ENCODE peak calls at places on chromosomes 4 and X, in four cellular contexts. O is GM12878, A is K562, D is HepG2. R is an unnamed sample.

GRCh38 chrX:27968891-27969290 is 12.4 kb downstream of the DCAF8L1 start:
- DNase-seq in O (no peak), D (no peak), A (no peak), R (no peak)

GRCh38 chr4:123597586-123597985 is 201.0 kb downstream of the SPRY1 start:
- DNase-seq in D (no peak), A (no peak), O (no peak), R (no peak)

GRCh38 chrX:18173494-18174180 is 47.0 kb downstream of the BEND2 start:
- DNase-seq in O (no peak), A (peak), D (no peak), R (no peak)

GRCh38 chr4:173924561-173924960 is 358.9 kb downstream of the FBXO8 start:
- DNase-seq in D (no peak), A (no peak), O (no peak), R (no peak)

GRCh38 chr4:5125326-5125725 is 74.0 kb downstream of the STK32B start:
- DNase-seq in A (no peak), O (no peak), D (no peak), R (no peak)

GRCh38 chr4:129278868-129279267 is 182.9 kb downstream of the C4orf33 start:
- DNase-seq in O (no peak), D (no peak), A (no peak), R (no peak)

GRCh38 chr4:24810016-24810415 is 14.6 kb downstream of the SOD3 start:
- DNase-seq in O (no peak), D (no peak), A (no peak), R (no peak)

GRCh38 chr4:139054791-139055376 is 39.3 kb downstream of the NOCT start:
- DNase-seq in O (no peak), A (no peak), D (no peak), R (no peak)

GRCh38 chrX:29348288-29348687 is 761.0 kb downstream of the IL1RAPL1 start:
- DNase-seq in O (no peak), D (no peak), A (no peak), R (no peak)

GRCh38 chrX:112450810-112451209 is 228.9 kb downstream of the LHFPL1 start:
- DNase-seq in A (no peak), O (no peak), D (no peak), R (no peak)

GRCh38 chrX:12007881-12008280 is 130.4 kb upstream of the FRMPD4 start:
- DNase-seq in O (no peak), D (no peak), A (no peak), R (peak)

GRCh38 chr4:105923507-105924238 is 28.4 kb downstream of the NPNT start:
- DNase-seq in D (no peak), O (no peak), A (no peak), R (peak)

GRCh38 chr4:146513548-146513947 is 8.2 kb downstream of the SLC10A7 start:
- DNase-seq in D (no peak), A (no peak), O (no peak), R (no peak)

GRCh38 chrX:13022926-13023325 is 21.5 kb downstream of the FAM9C start:
- DNase-seq in A (no peak), D (no peak), O (no peak), R (no peak)

GRCh38 chrX:137916090-137916746 is 350.3 kb downstream of the ZIC3 start:
- DNase-seq in O (no peak), D (no peak), A (peak), R (no peak)

GRCh38 chrX:2848806-2849420 is 20.2 kb downstream of the GYG2 start:
- DNase-seq in A (no peak), O (no peak), D (peak), R (no peak)

GRCh38 chr4:27685947-27686346 is 825.3 kb downstream of the STIM2 start:
- DNase-seq in D (no peak), O (no peak), A (no peak), R (no peak)

GRCh38 chr4:139286186-139286698 is 6.2 kb upstream of the MGARP start:
- DNase-seq in A (peak), D (no peak), O (no peak), R (no peak)

GRCh38 chr4:15303052-15303641 is 124.7 kb upstream of the C1QTNF7 start:
- DNase-seq in A (no peak), D (peak), O (no peak), R (no peak)

GRCh38 chrX:120372667-120373370 is 10.9 kb downstream of the ATP1B4 start:
- DNase-seq in O (no peak), D (no peak), A (no peak), R (no peak)

GRCh38 chrX:43958529-43958928 is 14.7 kb downstream of the NDP start:
- DNase-seq in O (peak), A (peak), D (peak), R (peak)

GRCh38 chr4:41748074-41748787 is at the start of gene PHOX2B:
- DNase-seq in O (no peak), A (no peak), D (no peak), R (no peak)
- TF ChIP-seq EZH2 in O (no peak), A (no peak), D (no peak), R (no peak)

GRCh38 chr4:48190839-48191238 is 56.8 kb upstream of the TXK start:
- DNase-seq in A (no peak), D (no peak), O (no peak), R (no peak)
- TF ChIP-seq RAD21 in A (no peak), D (no peak), O (no peak), R (no peak)

DNA sequence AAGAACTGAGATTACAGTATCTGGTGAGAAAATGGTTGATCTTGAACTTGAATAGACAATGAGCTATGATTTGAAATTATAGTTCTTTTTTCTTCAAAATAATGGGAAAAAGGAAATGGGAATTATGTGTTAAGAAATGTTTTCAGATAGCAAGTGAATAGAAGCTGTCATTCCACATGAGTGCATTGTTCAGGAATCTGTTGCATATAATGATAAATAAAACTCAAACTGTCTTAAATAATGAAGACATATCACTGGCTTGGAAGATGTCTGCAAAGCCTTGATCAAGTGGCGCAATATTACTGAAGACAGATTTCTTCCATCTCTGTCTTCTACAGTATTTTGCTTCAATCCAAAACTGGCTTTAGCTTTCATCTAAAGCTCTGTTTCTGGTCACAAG is 479.3 kb upstream of the ZFP42 start:
- DNase-seq in D (no peak), A (no peak), O (no peak), R (no peak)
- TF ChIP-seq REST in D (no peak), A (no peak), O (no peak), R (no peak)

GRCh38 chr4:168831585-168831918 is 178.5 kb downstream of the CBR4 start:
- DNase-seq in A (no peak), O (no peak), D (no peak), R (no peak)
- TF ChIP-seq EZH2 in A (no peak), O (no peak), D (peak), R (no peak)

GRCh38 chr4:183842134-183842838 is 62.8 kb upstream of the STOX2 start:
- DNase-seq in O (no peak), D (no peak), A (no peak), R (no peak)

GRCh38 chr4:183838987-183839712 is 66.0 kb upstream of the STOX2 start:
- DNase-seq in A (no peak), D (no peak), O (no peak), R (no peak)

GRCh38 chr4:183841001-183841400 is 64.1 kb upstream of the STOX2 start:
- DNase-seq in A (no peak), O (no peak), D (no peak), R (no peak)

GRCh38 chr4:183837222-183837621 is 67.9 kb upstream of the STOX2 start:
- DNase-seq in D (no peak), O (no peak), A (no peak), R (no peak)

GRCh38 chr4:183840311-183840710 is 64.8 kb upstream of the STOX2 start:
- DNase-seq in A (peak), O (peak), D (peak), R (peak)
- TF ChIP-seq RAD21 in A (peak), O (peak), D (peak), R (peak)

GRCh38 chr4:159103406-159104131 is 690 bp downstream of the RAPGEF2 start:
- DNase-seq in O (no peak), D (no peak), A (peak), R (no peak)

GRCh38 chr4:159106636-159107035 is 3.8 kb downstream of the RAPGEF2 start:
- DNase-seq in O (no peak), D (no peak), A (no peak), R (no peak)

GRCh38 chr4:159105761-159106243 is 2.9 kb downstream of the RAPGEF2 start:
- DNase-seq in D (peak), O (peak), A (peak), R (no peak)

GRCh38 chr4:159102623-159103405 is at the start of gene RAPGEF2:
- DNase-seq in O (peak), A (peak), D (peak), R (peak)

GRCh38 chr4:159105063-159105414 is 2.2 kb downstream of the RAPGEF2 start:
- DNase-seq in A (no peak), D (no peak), O (no peak), R (no peak)
- TF ChIP-seq REST in A (no peak), D (no peak), O (no peak), R (no peak)

DNA sequence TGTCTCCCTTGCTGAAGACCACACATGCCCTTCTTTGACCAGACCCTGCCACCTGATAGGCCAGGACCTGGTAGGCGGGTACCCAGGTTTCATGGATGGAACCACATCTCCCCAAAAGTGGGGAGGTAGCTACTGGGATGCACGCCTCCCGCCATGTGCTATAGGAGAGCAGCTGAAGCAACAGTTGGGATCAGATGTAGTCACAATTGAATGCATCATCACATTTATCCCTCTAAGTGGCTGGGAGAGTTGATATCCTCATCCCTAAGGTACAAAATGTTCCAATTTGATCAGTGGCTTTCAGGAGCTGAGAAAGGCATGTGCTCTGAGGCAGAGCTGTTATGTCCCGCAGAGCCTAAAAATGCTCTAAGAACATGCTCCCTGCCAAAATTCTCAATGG is 54.0 kb upstream of the MTM1 start:
- DNase-seq in O (no peak), A (no peak), D (no peak), R (no peak)
- TF ChIP-seq EZH2 in O (no peak), A (no peak), D (no peak), R (no peak)

GRCh38 chr4:17013382-17014006 is 115.0 kb upstream of the LDB2 start:
- DNase-seq in A (no peak), D (no peak), O (no peak), R (no peak)
- TF ChIP-seq RAD21 in A (no peak), D (no peak), O (no peak), R (no peak)

DNA sequence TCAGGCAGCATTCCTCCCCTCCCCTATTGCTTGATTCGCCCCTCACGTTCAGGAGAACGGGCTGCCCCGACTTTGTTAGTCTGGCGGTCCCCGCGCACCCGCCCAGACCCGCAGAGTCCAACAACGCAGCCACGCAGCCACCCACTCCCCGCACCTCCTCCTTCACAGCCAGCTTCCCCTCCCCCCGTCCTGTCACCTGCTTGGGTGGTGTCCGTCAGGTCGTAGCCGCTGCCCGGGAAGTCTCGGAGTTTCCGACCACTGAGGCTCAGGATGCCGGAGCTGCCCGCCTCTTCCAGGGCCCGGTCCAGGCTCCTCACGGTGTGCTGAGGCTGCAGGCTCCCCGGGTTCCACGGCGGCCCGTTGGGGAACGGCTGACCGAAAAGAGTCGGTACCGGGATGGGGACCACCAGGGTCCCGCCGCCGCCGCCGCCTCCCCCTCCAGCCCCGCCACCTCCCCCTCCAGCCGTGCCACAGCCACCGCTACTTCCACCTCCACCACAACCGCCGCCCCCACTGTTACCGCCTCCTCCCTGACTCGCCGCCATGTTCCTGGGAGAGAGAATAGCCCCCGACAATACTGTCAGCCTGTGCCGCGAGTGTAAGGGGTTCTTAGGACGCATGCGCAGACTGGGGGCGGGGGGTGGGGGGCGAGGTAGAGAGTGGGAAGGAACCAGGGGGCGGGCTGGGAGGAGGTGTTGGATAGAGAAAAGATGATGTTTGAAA is at the start of gene LRCH2:
- DNase-seq in A (no peak), O (no peak), D (no peak), R (no peak)
- TF ChIP-seq REST in A (no peak), O (no peak), D (no peak), R (no peak)

DNA sequence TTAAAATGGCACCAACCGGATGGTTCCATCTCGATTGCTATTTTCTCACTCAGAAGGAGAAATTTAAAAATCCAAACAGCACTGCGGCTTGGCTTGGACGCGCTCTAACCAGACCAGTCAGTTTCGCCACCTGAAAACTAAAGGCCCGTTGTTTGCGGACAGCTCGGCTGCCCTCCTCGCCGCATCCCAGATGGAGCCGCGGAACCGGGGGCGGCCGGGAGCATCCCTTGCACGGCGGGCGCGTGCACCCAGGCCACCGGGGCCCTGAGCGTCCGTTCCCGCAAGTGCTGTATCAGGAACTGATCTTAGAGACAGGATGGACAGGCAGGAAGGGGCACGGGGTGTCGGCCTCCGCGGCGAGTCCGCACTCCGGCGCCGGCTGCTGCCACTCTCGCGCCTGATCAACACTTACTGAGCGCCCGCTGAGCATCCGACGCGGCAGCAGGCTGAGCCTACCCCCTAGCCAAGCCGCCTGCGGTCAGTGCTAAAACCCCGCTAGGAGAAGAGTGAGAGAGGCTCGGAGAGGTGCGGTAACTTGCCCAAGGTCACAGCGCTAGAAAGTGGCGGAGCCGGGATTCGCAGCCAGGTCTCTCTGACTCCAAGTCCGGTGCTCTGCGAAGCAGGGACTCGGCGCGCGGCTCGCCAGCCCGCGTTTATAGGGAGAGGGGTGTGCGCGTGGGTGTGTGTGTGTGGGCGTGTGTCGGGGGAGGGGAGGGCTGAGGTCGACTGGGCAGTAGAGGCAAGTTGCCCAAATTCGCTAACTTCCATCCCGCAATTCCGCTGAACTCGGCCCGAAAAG is at the start of gene CITED1:
- DNase-seq in O (no peak), A (no peak), D (no peak), R (no peak)
- TF ChIP-seq EZH2 in O (no peak), A (no peak), D (peak), R (no peak)

R was measured in HCT116.